ENCODE peak calls at places on chromosomes 16 and 17, in eight cellular contexts. Y is colonic mucosa, N is choroid plexus epithelial cell, C is fibroblast of mammary gland, U is testis, B is AG10803, S is GM12865, V is hepatocyte. P is an unnamed sample.
A peak's percentile ranks its signal among the peaks of the same experiment; 100 is the strongest.

GRCh38 chr16:87691686-87692079 is 74.1 kb downstream of the KLHDC4 start:
- DNase-seq in C (no peak), S (no peak), N (no peak), V (no peak), B (no peak), Y (no peak), U (no peak), P (no peak)

GRCh38 chr16:61237804-61238485 is 798.3 kb downstream of the CDH8 start:
- DNase-seq in S (no peak), C (no peak), N (no peak), B (no peak), U (no peak), Y (no peak), V (no peak), P (no peak)

GRCh38 chr17:80948091-80948960 is 43.3 kb upstream of the CHMP6 start:
- DNase-seq in Y (no peak), N (no peak), C (no peak), S (no peak), U (no peak), B (no peak), V (no peak), P (no peak)

GRCh38 chr16:73124097-73124652 is 76.2 kb upstream of the ZFHX3 start:
- DNase-seq in V (no peak), U (no peak), Y (no peak), B (no peak), N (peak; percentile 4), C (peak; percentile 10), S (no peak), P (peak; percentile 56)

GRCh38 chr17:16938031-16938430 is 33.9 kb downstream of the TNFRSF13B start:
- DNase-seq in V (no peak), Y (no peak), S (no peak), C (no peak), B (no peak), N (no peak), U (peak; percentile 6), P (no peak)

GRCh38 chr17:77444653-77445029 is 303.9 kb downstream of the SEC14L1 start:
- DNase-seq in C (peak; percentile 85), V (no peak), B (peak; percentile 71), Y (peak; percentile 41), S (peak; percentile 87), N (no peak), U (peak; percentile 55), P (no peak)

GRCh38 chr16:27324851-27325301 is 11.1 kb downstream of the IL4R start:
- DNase-seq in B (no peak), V (no peak), U (no peak), S (no peak), C (no peak), Y (no peak), N (no peak), P (no peak)

GRCh38 chr17:83200746-83201145 is 121.3 kb downstream of the METRNL start:
- DNase-seq in N (no peak), S (no peak), U (peak; percentile 11), Y (no peak), B (peak; percentile 46), C (no peak), V (no peak), P (no peak)

GRCh38 chr17:47698749-47699535 is 5.0 kb downstream of the TBKBP1 start:
- DNase-seq in N (peak; percentile 63), B (peak; percentile 37), Y (peak; percentile 69), C (peak; percentile 45), V (peak; percentile 65), S (peak; percentile 68), U (peak; percentile 63), P (peak; percentile 43)

GRCh38 chr16:10741844-10742243 is 1.8 kb upstream of the NUBP1 start:
- DNase-seq in V (no peak), U (no peak), B (peak; percentile 31), S (no peak), N (no peak), C (peak; percentile 25), Y (no peak), P (no peak)

GRCh38 chr17:9181640-9182039 is 160.3 kb downstream of the NTN1 start:
- DNase-seq in B (no peak), V (no peak), U (no peak), Y (no peak), C (no peak), S (no peak), N (no peak), P (no peak)

GRCh38 chr16:7037491-7037890 is 295.2 kb upstream of the RBFOX1 start:
- DNase-seq in S (no peak), C (no peak), B (no peak), U (no peak), Y (no peak), N (no peak), V (peak; percentile 49), P (no peak)

GRCh38 chr16:89564476-89565255 is 4.2 kb downstream of the RPL13 start:
- DNase-seq in Y (peak; percentile 45), C (peak; percentile 37), B (no peak), V (no peak), S (peak; percentile 52), N (no peak), U (no peak), P (peak; percentile 33)

GRCh38 chr16:89565506-89566372 is 5.3 kb downstream of the RPL13 start:
- DNase-seq in S (peak; percentile 74), B (no peak), N (peak; percentile 53), Y (peak; percentile 78), U (no peak), V (peak; percentile 66), C (peak; percentile 49), P (peak; percentile 62)

GRCh38 chr16:89562939-89563338 is 2.5 kb downstream of the RPL13 start:
- DNase-seq in B (no peak), S (no peak), N (peak; percentile 60), V (no peak), U (no peak), C (no peak), Y (no peak), P (no peak)

GRCh38 chr16:89563639-89564392 is 3.3 kb downstream of the RPL13 start:
- DNase-seq in Y (no peak), U (no peak), S (peak; percentile 29), C (no peak), N (no peak), B (no peak), V (no peak), P (no peak)

GRCh38 chr16:89565256-89565505 is 4.7 kb downstream of the RPL13 start:
- DNase-seq in C (no peak), U (no peak), Y (peak; percentile 59), B (no peak), V (no peak), N (no peak), S (no peak), P (peak; percentile 67)
- H3K4me3 ChIP-seq in C (no peak overlapping the region), U (no peak overlapping the region), Y (no peak overlapping the region), B (no peak overlapping the region), V (no peak overlapping the region), N (no peak overlapping the region), S (no peak overlapping the region), P (no peak overlapping the region)

GRCh38 chr17:32398946-32399345 is 45.4 kb upstream of the PSMD11 start:
- DNase-seq in N (no peak), U (no peak), B (no peak), S (no peak), V (no peak), C (no peak), Y (no peak), P (no peak)

GRCh38 chr17:32388613-32389459 is 38.9 kb downstream of the ZNF207 start:
- DNase-seq in B (no peak), V (no peak), N (peak; percentile 59), U (no peak), C (no peak), S (no peak), Y (no peak), P (no peak)

GRCh38 chr17:32396343-32396742 is 46.4 kb downstream of the ZNF207 start:
- DNase-seq in V (peak; percentile 58), N (no peak), C (no peak), B (no peak), U (no peak), S (no peak), Y (peak; percentile 22), P (no peak)

GRCh38 chr17:32393904-32394303 is 43.9 kb downstream of the ZNF207 start:
- DNase-seq in N (no peak), B (no peak), C (no peak), V (no peak), U (no peak), S (no peak), Y (no peak), P (no peak)
- TF ChIP-seq CTCF in N (no peak), B (no peak), C (no peak), V (no peak), U (no peak), S (no peak), Y (no peak), P (no peak)

GRCh38 chr17:69608808-69609494 is 194.5 kb downstream of the MAP2K6 start:
- DNase-seq in V (peak; percentile 43), N (peak; percentile 95), B (peak; percentile 99), S (no peak), C (peak; percentile 92), Y (no peak), U (no peak), P (peak; percentile 92)

GRCh38 chr17:69607162-69607834 is 192.8 kb downstream of the MAP2K6 start:
- DNase-seq in U (peak; percentile 86), S (peak; percentile 80), C (peak; percentile 83), B (peak; percentile 87), N (peak; percentile 91), Y (peak; percentile 75), V (peak; percentile 85), P (peak; percentile 90)

GRCh38 chr17:69606142-69606800 is 191.8 kb downstream of the MAP2K6 start:
- DNase-seq in C (no peak), N (no peak), B (no peak), Y (no peak), V (no peak), S (no peak), U (no peak), P (no peak)

GRCh38 chr17:69609495-69610315 is 195.2 kb downstream of the MAP2K6 start:
- DNase-seq in C (peak; percentile 45), Y (peak; percentile 19), V (peak; percentile 27), U (peak; percentile 28), B (peak; percentile 81), N (peak; percentile 56), S (peak; percentile 11), P (peak; percentile 40)

DNA sequence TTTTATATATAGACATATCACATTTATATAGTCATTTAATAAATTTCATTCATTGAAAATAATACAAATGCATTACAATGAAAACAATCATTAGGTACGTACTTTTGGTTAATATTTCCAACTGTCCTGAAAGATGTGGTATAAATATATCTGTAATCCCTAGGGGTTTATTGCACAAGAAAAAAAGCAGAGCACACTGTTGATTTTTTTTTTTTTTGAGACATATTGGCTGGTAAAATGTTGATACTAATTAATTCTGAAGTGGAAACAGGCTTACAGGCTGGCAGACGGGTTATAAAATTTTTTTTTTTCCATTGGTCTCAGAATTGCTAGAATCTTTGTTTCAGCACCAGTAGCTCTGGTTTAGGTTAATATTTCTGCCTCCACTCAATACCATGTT is 193.6 kb downstream of the MAP2K6 start:
- DNase-seq in S (no peak), N (no peak), U (no peak), B (no peak), C (no peak), V (no peak), Y (no peak), P (no peak)
- H3K4me3 ChIP-seq in S (no peak overlapping the region), N (no peak overlapping the region), U (no peak overlapping the region), B (no peak overlapping the region), C (no peak overlapping the region), V (no peak overlapping the region), Y (no peak overlapping the region), P (no peak overlapping the region)

DNA sequence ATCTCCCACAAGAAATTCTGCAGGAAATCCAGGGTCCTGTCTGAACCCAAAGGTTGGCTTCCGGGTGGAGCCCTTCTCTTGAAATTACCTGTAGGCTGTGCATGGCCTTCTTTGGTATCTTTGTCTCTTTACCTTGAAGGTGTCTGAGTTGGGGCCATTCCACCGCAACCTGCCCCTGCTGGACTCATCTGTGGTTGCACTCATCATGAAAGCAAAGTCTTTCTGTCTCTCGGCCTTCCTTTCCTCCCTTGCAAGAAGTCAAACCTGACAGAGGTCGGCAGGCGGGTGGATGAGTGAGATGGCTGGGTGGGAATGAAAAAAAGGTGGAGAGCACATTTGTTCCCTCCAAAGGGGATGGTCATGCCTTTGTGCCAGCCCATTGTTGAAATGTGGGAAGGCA is 25.1 kb downstream of the SALL1 start:
- DNase-seq in C (no peak), Y (no peak), S (no peak), N (no peak), V (no peak), U (no peak), B (no peak), P (no peak)
- TF ChIP-seq CTCF in C (no peak), Y (no peak), S (no peak), N (no peak), V (no peak), U (no peak), B (no peak), P (no peak)